ENCODE peak calls at places on chromosome 14, in five cellular contexts. One of them, this sample, is unnamed.

GRCh38 chr14:101118746-101119610 is 215.5 kb upstream of the RTL1 start:
- DNase-seq in fibroblast of the aortic adventitia: no peak
- DNase-seq in epithelial cell of esophagus: no peak
- DNase-seq in astrocyte of the spinal cord: no peak
- DNase-seq in mesothelial cell of epicardium: no peak
- DNase-seq in this sample: no peak

GRCh38 chr14:32657081-32657480 is 281.6 kb upstream of the NPAS3 start:
- DNase-seq in fibroblast of the aortic adventitia: peak
- DNase-seq in epithelial cell of esophagus: peak
- DNase-seq in astrocyte of the spinal cord: peak
- DNase-seq in mesothelial cell of epicardium: no peak
- DNase-seq in this sample: no peak

GRCh38 chr14:101823511-101824120 is 62.1 kb downstream of the PPP2R5C start:
- DNase-seq in fibroblast of the aortic adventitia: peak
- DNase-seq in epithelial cell of esophagus: no peak
- DNase-seq in astrocyte of the spinal cord: no peak
- DNase-seq in mesothelial cell of epicardium: no peak
- DNase-seq in this sample: no peak

GRCh38 chr14:28629328-28630004 is 137.1 kb upstream of the FOXG1 start:
- DNase-seq in fibroblast of the aortic adventitia: no peak
- DNase-seq in epithelial cell of esophagus: peak
- DNase-seq in astrocyte of the spinal cord: no peak
- DNase-seq in mesothelial cell of epicardium: no peak
- DNase-seq in this sample: no peak

GRCh38 chr14:71206766-71207371 is 299.6 kb downstream of the PCNX1 start:
- DNase-seq in fibroblast of the aortic adventitia: peak
- DNase-seq in epithelial cell of esophagus: peak
- DNase-seq in astrocyte of the spinal cord: peak
- DNase-seq in mesothelial cell of epicardium: no peak
- DNase-seq in this sample: peak

GRCh38 chr14:51666831-51667230 is 15.1 kb downstream of the FRMD6 start:
- DNase-seq in fibroblast of the aortic adventitia: peak
- DNase-seq in epithelial cell of esophagus: no peak
- DNase-seq in astrocyte of the spinal cord: no peak
- DNase-seq in mesothelial cell of epicardium: no peak
- DNase-seq in this sample: no peak

GRCh38 chr14:56666716-56667115 is 87.1 kb downstream of the TMEM260 start:
- DNase-seq in fibroblast of the aortic adventitia: peak
- DNase-seq in epithelial cell of esophagus: peak
- DNase-seq in astrocyte of the spinal cord: peak
- DNase-seq in mesothelial cell of epicardium: no peak
- DNase-seq in this sample: no peak

GRCh38 chr14:64502476-64503183 is 1.0 kb downstream of the ZBTB25 start:
- DNase-seq in fibroblast of the aortic adventitia: peak
- DNase-seq in epithelial cell of esophagus: peak
- DNase-seq in astrocyte of the spinal cord: no peak
- DNase-seq in mesothelial cell of epicardium: no peak
- DNase-seq in this sample: no peak

GRCh38 chr14:84029720-84030119 is 1500.2 kb upstream of the FLRT2 start:
- DNase-seq in fibroblast of the aortic adventitia: no peak
- DNase-seq in epithelial cell of esophagus: no peak
- DNase-seq in astrocyte of the spinal cord: no peak
- DNase-seq in mesothelial cell of epicardium: no peak
- DNase-seq in this sample: no peak

GRCh38 chr14:92914087-92914656 is 8.8 kb upstream of the CHGA start:
- DNase-seq in fibroblast of the aortic adventitia: peak
- DNase-seq in epithelial cell of esophagus: peak
- DNase-seq in astrocyte of the spinal cord: peak
- DNase-seq in mesothelial cell of epicardium: no peak
- DNase-seq in this sample: peak

GRCh38 chr14:77498984-77499527 is 440 bp upstream of the ISM2 start:
- DNase-seq in fibroblast of the aortic adventitia: no peak
- DNase-seq in epithelial cell of esophagus: peak
- DNase-seq in astrocyte of the spinal cord: no peak
- DNase-seq in mesothelial cell of epicardium: no peak
- DNase-seq in this sample: no peak

GRCh38 chr14:63857467-63858030 is 4.7 kb downstream of the SYNE2 start:
- DNase-seq in fibroblast of the aortic adventitia: no peak
- DNase-seq in epithelial cell of esophagus: peak
- DNase-seq in astrocyte of the spinal cord: no peak
- DNase-seq in mesothelial cell of epicardium: no peak
- DNase-seq in this sample: no peak

GRCh38 chr14:100410056-100410565 is 87.0 kb downstream of the SLC25A47 start:
- DNase-seq in fibroblast of the aortic adventitia: no peak
- DNase-seq in epithelial cell of esophagus: peak
- DNase-seq in astrocyte of the spinal cord: peak
- DNase-seq in mesothelial cell of epicardium: no peak
- DNase-seq in this sample: no peak

GRCh38 chr14:71773900-71774481 is 158.2 kb upstream of the RGS6 start:
- DNase-seq in fibroblast of the aortic adventitia: no peak
- DNase-seq in epithelial cell of esophagus: peak
- DNase-seq in astrocyte of the spinal cord: no peak
- DNase-seq in mesothelial cell of epicardium: no peak
- DNase-seq in this sample: no peak

GRCh38 chr14:53227154-53227718 is 74.1 kb upstream of the DDHD1 start:
- DNase-seq in fibroblast of the aortic adventitia: no peak
- DNase-seq in epithelial cell of esophagus: no peak
- DNase-seq in astrocyte of the spinal cord: no peak
- DNase-seq in mesothelial cell of epicardium: no peak
- DNase-seq in this sample: no peak

GRCh38 chr14:72621387-72622065 is 272.4 kb downstream of the DPF3 start:
- DNase-seq in fibroblast of the aortic adventitia: no peak
- DNase-seq in epithelial cell of esophagus: no peak
- DNase-seq in astrocyte of the spinal cord: no peak
- DNase-seq in mesothelial cell of epicardium: no peak
- DNase-seq in this sample: no peak

GRCh38 chr14:78398216-78398615 is 228.0 kb downstream of the NRXN3 start:
- DNase-seq in fibroblast of the aortic adventitia: no peak
- DNase-seq in epithelial cell of esophagus: no peak
- DNase-seq in astrocyte of the spinal cord: no peak
- DNase-seq in mesothelial cell of epicardium: no peak
- DNase-seq in this sample: no peak

GRCh38 chr14:99350751-99351150 is 78.8 kb upstream of the BCL11B start:
- DNase-seq in fibroblast of the aortic adventitia: no peak
- DNase-seq in epithelial cell of esophagus: no peak
- DNase-seq in astrocyte of the spinal cord: no peak
- DNase-seq in mesothelial cell of epicardium: no peak
- DNase-seq in this sample: no peak

GRCh38 chr14:49615776-49616175 is 4.7 kb downstream of the RPL36AL start:
- DNase-seq in fibroblast of the aortic adventitia: no peak
- DNase-seq in epithelial cell of esophagus: peak
- DNase-seq in astrocyte of the spinal cord: no peak
- DNase-seq in mesothelial cell of epicardium: no peak
- DNase-seq in this sample: no peak

DNA sequence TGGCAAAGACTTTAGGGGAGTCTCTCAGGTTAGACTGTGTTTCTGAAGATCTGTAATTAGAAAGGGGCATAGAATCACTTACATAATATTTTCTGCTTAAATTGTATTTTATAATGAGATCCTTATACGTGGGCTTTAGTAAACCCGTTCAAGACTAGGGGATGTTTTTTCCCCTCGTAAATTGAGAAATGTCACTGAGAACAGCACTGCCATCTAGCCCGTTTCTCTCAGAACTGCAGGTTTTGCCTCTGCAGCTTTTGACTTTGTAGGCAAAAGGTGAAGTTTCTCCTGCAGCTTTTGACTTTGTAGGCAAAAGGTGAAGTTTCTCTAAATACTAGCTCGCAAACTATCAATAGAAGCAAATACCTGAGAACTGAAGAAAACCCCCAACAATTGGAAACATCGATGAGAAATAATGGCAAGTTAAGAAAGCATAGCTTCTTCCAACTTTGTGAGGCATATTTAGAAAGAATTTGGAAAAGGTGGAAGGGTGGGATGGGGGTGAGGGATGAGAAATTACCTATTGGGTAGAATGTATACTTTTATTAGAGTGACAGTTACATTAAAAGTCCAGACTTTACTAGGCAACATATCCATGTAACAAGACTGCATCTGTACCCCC is 9.9 kb upstream of the ASPG start:
- DNase-seq in fibroblast of the aortic adventitia: no peak
- DNase-seq in epithelial cell of esophagus: peak
- DNase-seq in astrocyte of the spinal cord: no peak
- DNase-seq in mesothelial cell of epicardium: no peak
- DNase-seq in this sample: no peak
- TF ChIP-seq CTCF in fibroblast of the aortic adventitia: peak
- TF ChIP-seq CTCF in epithelial cell of esophagus: peak
- TF ChIP-seq CTCF in astrocyte of the spinal cord: peak
- TF ChIP-seq CTCF in mesothelial cell of epicardium: no peak
- TF ChIP-seq CTCF in this sample: no peak

GRCh38 chr14:91175802-91176201 is 61.9 kb downstream of the DGLUCY start:
- DNase-seq in fibroblast of the aortic adventitia: no peak
- DNase-seq in epithelial cell of esophagus: no peak
- DNase-seq in astrocyte of the spinal cord: no peak
- DNase-seq in mesothelial cell of epicardium: no peak
- DNase-seq in this sample: no peak

GRCh38 chr14:91175296-91175695 is 61.4 kb downstream of the DGLUCY start:
- DNase-seq in fibroblast of the aortic adventitia: no peak
- DNase-seq in epithelial cell of esophagus: no peak
- DNase-seq in astrocyte of the spinal cord: no peak
- DNase-seq in mesothelial cell of epicardium: no peak
- DNase-seq in this sample: no peak

GRCh38 chr14:91173867-91174266 is 60.0 kb downstream of the DGLUCY start:
- DNase-seq in fibroblast of the aortic adventitia: no peak
- DNase-seq in epithelial cell of esophagus: no peak
- DNase-seq in astrocyte of the spinal cord: no peak
- DNase-seq in mesothelial cell of epicardium: no peak
- DNase-seq in this sample: no peak

GRCh38 chr14:91177797-91178147 is 63.9 kb downstream of the DGLUCY start:
- DNase-seq in fibroblast of the aortic adventitia: no peak
- DNase-seq in epithelial cell of esophagus: no peak
- DNase-seq in astrocyte of the spinal cord: no peak
- DNase-seq in mesothelial cell of epicardium: no peak
- DNase-seq in this sample: no peak

GRCh38 chr14:91177073-91177796 is 63.4 kb downstream of the DGLUCY start:
- DNase-seq in fibroblast of the aortic adventitia: peak
- DNase-seq in epithelial cell of esophagus: peak
- DNase-seq in astrocyte of the spinal cord: peak
- DNase-seq in mesothelial cell of epicardium: no peak
- DNase-seq in this sample: peak
- TF ChIP-seq CTCF in fibroblast of the aortic adventitia: peak
- TF ChIP-seq CTCF in epithelial cell of esophagus: peak
- TF ChIP-seq CTCF in astrocyte of the spinal cord: peak
- TF ChIP-seq CTCF in mesothelial cell of epicardium: peak
- TF ChIP-seq CTCF in this sample: no peak

DNA sequence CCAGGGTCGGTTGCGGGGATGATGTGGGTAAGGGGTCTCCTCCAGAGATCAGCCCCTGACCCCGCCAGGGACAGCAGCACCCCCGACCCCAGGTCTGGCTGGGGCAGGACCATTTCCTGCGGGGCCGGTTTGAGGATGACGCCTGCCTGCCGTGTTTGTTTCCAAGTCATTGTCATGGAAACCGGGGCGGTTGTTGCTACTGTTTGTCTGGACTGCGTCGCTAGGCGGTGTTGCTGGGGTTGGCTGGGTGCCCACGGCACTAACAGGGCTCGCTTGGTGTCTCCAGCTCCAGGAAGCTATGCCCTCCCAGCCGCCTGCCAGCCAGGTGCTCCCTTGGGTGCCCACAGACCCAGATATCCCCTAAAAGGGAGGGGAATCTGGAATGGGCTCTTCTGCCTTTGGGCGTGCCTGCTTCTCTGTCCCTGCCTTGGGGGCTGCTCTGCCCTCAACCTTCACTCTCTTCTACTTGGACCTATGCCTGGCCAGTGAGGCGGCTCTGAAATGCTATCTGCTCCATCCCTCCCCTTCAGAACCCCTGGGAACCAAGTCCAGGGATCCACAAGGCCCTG is 4.7 kb upstream of the CRIP1 start:
- DNase-seq in fibroblast of the aortic adventitia: peak
- DNase-seq in epithelial cell of esophagus: peak
- DNase-seq in astrocyte of the spinal cord: peak
- DNase-seq in mesothelial cell of epicardium: peak
- DNase-seq in this sample: peak
- TF ChIP-seq CTCF in fibroblast of the aortic adventitia: no peak
- TF ChIP-seq CTCF in epithelial cell of esophagus: peak
- TF ChIP-seq CTCF in astrocyte of the spinal cord: peak
- TF ChIP-seq CTCF in mesothelial cell of epicardium: no peak
- TF ChIP-seq CTCF in this sample: no peak

GRCh38 chr14:96103075-96103474 is 63.9 kb downstream of the C14orf132 start:
- DNase-seq in fibroblast of the aortic adventitia: no peak
- DNase-seq in epithelial cell of esophagus: no peak
- DNase-seq in astrocyte of the spinal cord: no peak
- DNase-seq in mesothelial cell of epicardium: no peak
- DNase-seq in this sample: no peak

GRCh38 chr14:96104469-96105057 is 65.4 kb downstream of the C14orf132 start:
- DNase-seq in fibroblast of the aortic adventitia: peak
- DNase-seq in epithelial cell of esophagus: peak
- DNase-seq in astrocyte of the spinal cord: peak
- DNase-seq in mesothelial cell of epicardium: no peak
- DNase-seq in this sample: peak

GRCh38 chr14:96100171-96101064 is 61.3 kb downstream of the C14orf132 start:
- DNase-seq in fibroblast of the aortic adventitia: peak
- DNase-seq in epithelial cell of esophagus: peak
- DNase-seq in astrocyte of the spinal cord: peak
- DNase-seq in mesothelial cell of epicardium: peak
- DNase-seq in this sample: peak

GRCh38 chr14:96103560-96104460 is 64.6 kb downstream of the C14orf132 start:
- DNase-seq in fibroblast of the aortic adventitia: no peak
- DNase-seq in epithelial cell of esophagus: no peak
- DNase-seq in astrocyte of the spinal cord: no peak
- DNase-seq in mesothelial cell of epicardium: no peak
- DNase-seq in this sample: no peak

GRCh38 chr14:96102071-96102856 is 63.1 kb downstream of the C14orf132 start:
- DNase-seq in fibroblast of the aortic adventitia: peak
- DNase-seq in epithelial cell of esophagus: no peak
- DNase-seq in astrocyte of the spinal cord: no peak
- DNase-seq in mesothelial cell of epicardium: no peak
- DNase-seq in this sample: no peak
- TF ChIP-seq CTCF in fibroblast of the aortic adventitia: peak
- TF ChIP-seq CTCF in epithelial cell of esophagus: no peak
- TF ChIP-seq CTCF in astrocyte of the spinal cord: no peak
- TF ChIP-seq CTCF in mesothelial cell of epicardium: no peak
- TF ChIP-seq CTCF in this sample: no peak

GRCh38 chr14:23362200-23362599 is 2.8 kb downstream of the EFS start:
- DNase-seq in fibroblast of the aortic adventitia: peak
- DNase-seq in epithelial cell of esophagus: no peak
- DNase-seq in astrocyte of the spinal cord: peak
- DNase-seq in mesothelial cell of epicardium: no peak
- DNase-seq in this sample: no peak
- TF ChIP-seq CTCF in fibroblast of the aortic adventitia: peak
- TF ChIP-seq CTCF in epithelial cell of esophagus: no peak
- TF ChIP-seq CTCF in astrocyte of the spinal cord: peak
- TF ChIP-seq CTCF in mesothelial cell of epicardium: no peak
- TF ChIP-seq CTCF in this sample: no peak

GRCh38 chr14:59022144-59022543 is 166.3 kb upstream of the DAAM1 start:
- DNase-seq in fibroblast of the aortic adventitia: no peak
- DNase-seq in epithelial cell of esophagus: peak
- DNase-seq in astrocyte of the spinal cord: no peak
- DNase-seq in mesothelial cell of epicardium: no peak
- DNase-seq in this sample: no peak
- TF ChIP-seq CTCF in fibroblast of the aortic adventitia: peak
- TF ChIP-seq CTCF in epithelial cell of esophagus: peak
- TF ChIP-seq CTCF in astrocyte of the spinal cord: no peak
- TF ChIP-seq CTCF in mesothelial cell of epicardium: no peak
- TF ChIP-seq CTCF in this sample: peak

GRCh38 chr14:90726656-90727055 is 89.6 kb downstream of the TTC7B start:
- DNase-seq in fibroblast of the aortic adventitia: peak
- DNase-seq in epithelial cell of esophagus: peak
- DNase-seq in astrocyte of the spinal cord: peak
- DNase-seq in mesothelial cell of epicardium: no peak
- DNase-seq in this sample: peak
- TF ChIP-seq CTCF in fibroblast of the aortic adventitia: peak
- TF ChIP-seq CTCF in epithelial cell of esophagus: peak
- TF ChIP-seq CTCF in astrocyte of the spinal cord: peak
- TF ChIP-seq CTCF in mesothelial cell of epicardium: no peak
- TF ChIP-seq CTCF in this sample: no peak

This sample was measured in Calu3.